ENCODE peak calls at places on chromosome 9, in four cellular contexts. One of them, this sample, is unnamed.

GRCh38 chr9:27771803-27772545 is 198.7 kb upstream of the C9orf72 start:
- DNase-seq in body of pancreas: no peak
- DNase-seq in esophagus squamous epithelium: no peak
- DNase-seq in AG09309: no peak
- DNase-seq in this sample: no peak

GRCh38 chr9:219670-220365 is 5.2 kb downstream of the DOCK8 start:
- DNase-seq in body of pancreas: no peak
- DNase-seq in esophagus squamous epithelium: no peak
- DNase-seq in AG09309: no peak
- DNase-seq in this sample: no peak

GRCh38 chr9:126411948-126412284 is 85.3 kb downstream of the MVB12B start:
- DNase-seq in body of pancreas: no peak
- DNase-seq in esophagus squamous epithelium: no peak
- DNase-seq in AG09309: no peak
- DNase-seq in this sample: no peak

GRCh38 chr9:7368410-7369292 is 430.9 kb downstream of the DMAC1 start:
- DNase-seq in body of pancreas: no peak
- DNase-seq in esophagus squamous epithelium: no peak
- DNase-seq in AG09309: peak
- DNase-seq in this sample: no peak

GRCh38 chr9:95004452-95005275 is 278.2 kb downstream of the AOPEP start:
- DNase-seq in body of pancreas: peak
- DNase-seq in esophagus squamous epithelium: no peak
- DNase-seq in AG09309: no peak
- DNase-seq in this sample: no peak

GRCh38 chr9:90815183-90815943 is 13.7 kb downstream of the SYK start:
- DNase-seq in body of pancreas: no peak
- DNase-seq in esophagus squamous epithelium: no peak
- DNase-seq in AG09309: no peak
- DNase-seq in this sample: no peak

GRCh38 chr9:129881547-129882324 is 46.5 kb downstream of the USP20 start:
- DNase-seq in body of pancreas: no peak
- DNase-seq in esophagus squamous epithelium: no peak
- DNase-seq in AG09309: no peak
- DNase-seq in this sample: no peak

GRCh38 chr9:4579011-4579410 is 83.1 kb upstream of the PLPP6 start:
- DNase-seq in body of pancreas: no peak
- DNase-seq in esophagus squamous epithelium: no peak
- DNase-seq in AG09309: no peak
- DNase-seq in this sample: no peak

GRCh38 chr9:135216236-135216635 is 128.8 kb downstream of the OLFM1 start:
- DNase-seq in body of pancreas: no peak
- DNase-seq in esophagus squamous epithelium: no peak
- DNase-seq in AG09309: no peak
- DNase-seq in this sample: no peak

GRCh38 chr9:101671567-101671966 is 66.9 kb downstream of the GRIN3A start:
- DNase-seq in body of pancreas: no peak
- DNase-seq in esophagus squamous epithelium: no peak
- DNase-seq in AG09309: no peak
- DNase-seq in this sample: no peak

GRCh38 chr9:70285246-70285645 is 26.5 kb downstream of the SMC5 start:
- DNase-seq in body of pancreas: no peak
- DNase-seq in esophagus squamous epithelium: no peak
- DNase-seq in AG09309: peak
- DNase-seq in this sample: no peak

GRCh38 chr9:91844170-91844569 is 105.9 kb downstream of the ROR2 start:
- DNase-seq in body of pancreas: no peak
- DNase-seq in esophagus squamous epithelium: no peak
- DNase-seq in AG09309: no peak
- DNase-seq in this sample: no peak

GRCh38 chr9:101877439-101877838 is 139.0 kb upstream of the GRIN3A start:
- DNase-seq in body of pancreas: no peak
- DNase-seq in esophagus squamous epithelium: no peak
- DNase-seq in AG09309: no peak
- DNase-seq in this sample: no peak

DNA sequence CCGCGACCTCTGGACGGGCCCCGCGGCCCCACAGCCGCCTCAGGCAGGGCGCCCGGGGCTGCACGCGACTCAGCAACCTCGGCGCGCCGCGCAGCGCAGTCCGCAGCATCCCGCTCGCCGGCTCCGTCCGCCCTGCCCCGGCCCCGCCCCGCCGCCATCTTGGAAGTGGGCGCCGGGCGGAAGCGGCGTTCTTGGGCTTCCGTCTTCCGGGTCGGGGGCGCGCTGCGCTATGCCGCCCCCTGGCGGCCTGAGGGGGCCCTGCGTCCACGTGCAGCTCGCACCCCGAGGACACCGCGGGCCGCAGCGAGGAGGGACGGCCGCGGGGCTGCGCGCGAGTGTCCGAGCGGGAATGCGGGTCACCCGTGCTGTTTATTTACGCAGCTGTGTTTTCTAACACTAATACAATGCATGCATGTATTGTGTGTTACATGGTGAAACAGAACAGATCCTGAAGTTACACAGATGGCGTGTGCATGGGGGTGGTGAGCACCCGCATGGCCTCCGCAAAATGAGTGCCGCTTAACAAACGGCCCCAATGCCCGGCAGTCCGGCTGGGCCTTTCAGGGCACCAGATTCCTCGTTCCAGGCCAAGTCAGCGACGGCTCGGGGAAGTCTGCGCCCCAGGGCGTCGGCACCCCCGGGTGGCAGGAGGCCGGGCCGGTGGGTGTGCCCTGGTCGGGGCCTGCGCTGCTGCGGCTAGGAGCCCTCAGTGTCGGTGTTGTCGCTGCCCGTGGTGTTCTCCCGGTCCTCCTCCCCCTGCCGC is at the start of gene DNLZ:
- DNase-seq in body of pancreas: peak
- DNase-seq in esophagus squamous epithelium: no peak
- DNase-seq in AG09309: no peak
- DNase-seq in this sample: peak
- H3K4me3 ChIP-seq in body of pancreas: peak
- H3K4me3 ChIP-seq in esophagus squamous epithelium: peak
- H3K4me3 ChIP-seq in AG09309: peak
- H3K4me3 ChIP-seq in this sample: peak

GRCh38 chr9:98159301-98159700 is 33.1 kb downstream of the CORO2A start:
- DNase-seq in body of pancreas: no peak
- DNase-seq in esophagus squamous epithelium: no peak
- DNase-seq in AG09309: no peak
- DNase-seq in this sample: no peak
- H3K4me3 ChIP-seq in body of pancreas: no peak
- H3K4me3 ChIP-seq in esophagus squamous epithelium: no peak
- H3K4me3 ChIP-seq in AG09309: no peak
- H3K4me3 ChIP-seq in this sample: no peak

GRCh38 chr9:75889577-75889976 is 896 bp upstream of the PCSK5 start:
- DNase-seq in body of pancreas: no peak
- DNase-seq in esophagus squamous epithelium: no peak
- DNase-seq in AG09309: no peak
- DNase-seq in this sample: no peak
- H3K4me3 ChIP-seq in body of pancreas: peak
- H3K4me3 ChIP-seq in esophagus squamous epithelium: peak
- H3K4me3 ChIP-seq in AG09309: peak
- H3K4me3 ChIP-seq in this sample: peak

GRCh38 chr9:137044042-137044441 is 1.9 kb downstream of the NPDC1 start:
- DNase-seq in body of pancreas: peak
- DNase-seq in esophagus squamous epithelium: no peak
- DNase-seq in AG09309: no peak
- DNase-seq in this sample: no peak
- H3K4me3 ChIP-seq in body of pancreas: no peak
- H3K4me3 ChIP-seq in esophagus squamous epithelium: peak
- H3K4me3 ChIP-seq in AG09309: peak
- H3K4me3 ChIP-seq in this sample: peak

GRCh38 chr9:71944754-71945409 is 33.4 kb downstream of the C9orf85 start:
- DNase-seq in body of pancreas: no peak
- DNase-seq in esophagus squamous epithelium: no peak
- DNase-seq in AG09309: no peak
- DNase-seq in this sample: peak
- H3K4me3 ChIP-seq in body of pancreas: no peak
- H3K4me3 ChIP-seq in esophagus squamous epithelium: no peak
- H3K4me3 ChIP-seq in AG09309: no peak
- H3K4me3 ChIP-seq in this sample: no peak

GRCh38 chr9:79574166-79574565 is 2.4 kb downstream of the TLE4 start:
- DNase-seq in body of pancreas: no peak
- DNase-seq in esophagus squamous epithelium: no peak
- DNase-seq in AG09309: no peak
- DNase-seq in this sample: no peak

GRCh38 chr9:79572891-79573696 is 1.3 kb downstream of the TLE4 start:
- DNase-seq in body of pancreas: peak
- DNase-seq in esophagus squamous epithelium: no peak
- DNase-seq in AG09309: no peak
- DNase-seq in this sample: no peak

GRCh38 chr9:79573697-79573976 is 1.9 kb downstream of the TLE4 start:
- DNase-seq in body of pancreas: no peak
- DNase-seq in esophagus squamous epithelium: no peak
- DNase-seq in AG09309: no peak
- DNase-seq in this sample: peak

GRCh38 chr9:79575560-79575959 is 3.8 kb downstream of the TLE4 start:
- DNase-seq in body of pancreas: no peak
- DNase-seq in esophagus squamous epithelium: no peak
- DNase-seq in AG09309: no peak
- DNase-seq in this sample: no peak

GRCh38 chr9:79574716-79575242 is 3.0 kb downstream of the TLE4 start:
- DNase-seq in body of pancreas: no peak
- DNase-seq in esophagus squamous epithelium: no peak
- DNase-seq in AG09309: no peak
- DNase-seq in this sample: no peak
- H3K4me3 ChIP-seq in body of pancreas: no peak
- H3K4me3 ChIP-seq in esophagus squamous epithelium: peak
- H3K4me3 ChIP-seq in AG09309: peak
- H3K4me3 ChIP-seq in this sample: no peak

This sample was measured in LNCaP clone FGC.